ENCODE peak calls at places on chromosome 1, in ten cellular contexts. One of them, this sample, is unnamed.

GRCh38 chr1:211514030-211514754 is 22.2 kb upstream of the RD3 start:
- DNase-seq in brain microvascular endothelial cell: peak
- DNase-seq in fibroblast of mammary gland: peak
- DNase-seq in IMR-90: peak
- DNase-seq in spleen: peak
- DNase-seq in OCI-LY7: peak
- DNase-seq in kidney epithelial cell: peak
- DNase-seq in pancreas: peak
- DNase-seq in epithelial cell of esophagus: peak
- DNase-seq in astrocyte of the spinal cord: peak
- DNase-seq in this sample: peak

GRCh38 chr1:11321656-11322491 is 48.9 kb downstream of the UBIAD1 start:
- DNase-seq in brain microvascular endothelial cell: no peak
- DNase-seq in fibroblast of mammary gland: no peak
- DNase-seq in IMR-90: no peak
- DNase-seq in spleen: no peak
- DNase-seq in OCI-LY7: no peak
- DNase-seq in kidney epithelial cell: no peak
- DNase-seq in pancreas: no peak
- DNase-seq in epithelial cell of esophagus: peak
- DNase-seq in astrocyte of the spinal cord: no peak
- DNase-seq in this sample: no peak

GRCh38 chr1:203100163-203100867 is 14.5 kb upstream of the MYOG start:
- DNase-seq in brain microvascular endothelial cell: no peak
- DNase-seq in fibroblast of mammary gland: no peak
- DNase-seq in IMR-90: no peak
- DNase-seq in spleen: no peak
- DNase-seq in OCI-LY7: no peak
- DNase-seq in kidney epithelial cell: no peak
- DNase-seq in pancreas: no peak
- DNase-seq in epithelial cell of esophagus: peak
- DNase-seq in astrocyte of the spinal cord: no peak
- DNase-seq in this sample: no peak

GRCh38 chr1:234737915-234738314 is 127.9 kb upstream of the IRF2BP2 start:
- DNase-seq in brain microvascular endothelial cell: no peak
- DNase-seq in fibroblast of mammary gland: no peak
- DNase-seq in IMR-90: no peak
- DNase-seq in spleen: no peak
- DNase-seq in OCI-LY7: no peak
- DNase-seq in kidney epithelial cell: no peak
- DNase-seq in pancreas: no peak
- DNase-seq in epithelial cell of esophagus: no peak
- DNase-seq in astrocyte of the spinal cord: no peak
- DNase-seq in this sample: no peak

GRCh38 chr1:34825455-34826081 is 32.8 kb downstream of the GJA4 start:
- DNase-seq in brain microvascular endothelial cell: no peak
- DNase-seq in fibroblast of mammary gland: no peak
- DNase-seq in IMR-90: no peak
- DNase-seq in spleen: no peak
- DNase-seq in OCI-LY7: no peak
- DNase-seq in kidney epithelial cell: no peak
- DNase-seq in pancreas: peak
- DNase-seq in epithelial cell of esophagus: no peak
- DNase-seq in astrocyte of the spinal cord: no peak
- DNase-seq in this sample: no peak

GRCh38 chr1:243748706-243749283 is 101.2 kb downstream of the AKT3 start:
- DNase-seq in brain microvascular endothelial cell: peak
- DNase-seq in fibroblast of mammary gland: peak
- DNase-seq in IMR-90: peak
- DNase-seq in spleen: no peak
- DNase-seq in OCI-LY7: peak
- DNase-seq in kidney epithelial cell: peak
- DNase-seq in pancreas: no peak
- DNase-seq in epithelial cell of esophagus: peak
- DNase-seq in astrocyte of the spinal cord: peak
- DNase-seq in this sample: no peak

GRCh38 chr1:84433253-84434080 is 35.2 kb downstream of the DNASE2B start:
- DNase-seq in brain microvascular endothelial cell: peak
- DNase-seq in fibroblast of mammary gland: peak
- DNase-seq in IMR-90: peak
- DNase-seq in spleen: no peak
- DNase-seq in OCI-LY7: peak
- DNase-seq in kidney epithelial cell: peak
- DNase-seq in pancreas: peak
- DNase-seq in epithelial cell of esophagus: peak
- DNase-seq in astrocyte of the spinal cord: peak
- DNase-seq in this sample: peak

GRCh38 chr1:32900956-32901822 is at the start of gene TMEM54:
- DNase-seq in brain microvascular endothelial cell: no peak
- DNase-seq in fibroblast of mammary gland: peak
- DNase-seq in IMR-90: peak
- DNase-seq in spleen: peak
- DNase-seq in OCI-LY7: peak
- DNase-seq in kidney epithelial cell: no peak
- DNase-seq in pancreas: peak
- DNase-seq in epithelial cell of esophagus: peak
- DNase-seq in astrocyte of the spinal cord: no peak
- DNase-seq in this sample: no peak

GRCh38 chr1:204889681-204890373 is 19.2 kb downstream of the NFASC start:
- DNase-seq in brain microvascular endothelial cell: no peak
- DNase-seq in fibroblast of mammary gland: peak
- DNase-seq in IMR-90: no peak
- DNase-seq in spleen: no peak
- DNase-seq in OCI-LY7: no peak
- DNase-seq in kidney epithelial cell: no peak
- DNase-seq in pancreas: no peak
- DNase-seq in epithelial cell of esophagus: no peak
- DNase-seq in astrocyte of the spinal cord: no peak
- DNase-seq in this sample: no peak

GRCh38 chr1:240765732-240766363 is 153.9 kb upstream of the GREM2 start:
- DNase-seq in brain microvascular endothelial cell: peak
- DNase-seq in fibroblast of mammary gland: peak
- DNase-seq in IMR-90: peak
- DNase-seq in spleen: no peak
- DNase-seq in OCI-LY7: no peak
- DNase-seq in kidney epithelial cell: peak
- DNase-seq in pancreas: no peak
- DNase-seq in epithelial cell of esophagus: peak
- DNase-seq in astrocyte of the spinal cord: peak
- DNase-seq in this sample: no peak

GRCh38 chr1:55329826-55330432 is 114.8 kb upstream of the USP24 start:
- DNase-seq in brain microvascular endothelial cell: no peak
- DNase-seq in fibroblast of mammary gland: no peak
- DNase-seq in IMR-90: no peak
- DNase-seq in spleen: no peak
- DNase-seq in OCI-LY7: no peak
- DNase-seq in kidney epithelial cell: no peak
- DNase-seq in pancreas: no peak
- DNase-seq in epithelial cell of esophagus: no peak
- DNase-seq in astrocyte of the spinal cord: no peak
- DNase-seq in this sample: no peak

GRCh38 chr1:231122143-231122542 is 39.7 kb upstream of the TRIM67 start:
- DNase-seq in brain microvascular endothelial cell: no peak
- DNase-seq in fibroblast of mammary gland: no peak
- DNase-seq in IMR-90: no peak
- DNase-seq in spleen: no peak
- DNase-seq in OCI-LY7: no peak
- DNase-seq in kidney epithelial cell: no peak
- DNase-seq in pancreas: no peak
- DNase-seq in epithelial cell of esophagus: no peak
- DNase-seq in astrocyte of the spinal cord: no peak
- DNase-seq in this sample: no peak

GRCh38 chr1:91502138-91502881 is 1.7 kb downstream of the CDC7 start:
- DNase-seq in brain microvascular endothelial cell: no peak
- DNase-seq in fibroblast of mammary gland: no peak
- DNase-seq in IMR-90: no peak
- DNase-seq in spleen: no peak
- DNase-seq in OCI-LY7: peak
- DNase-seq in kidney epithelial cell: no peak
- DNase-seq in pancreas: no peak
- DNase-seq in epithelial cell of esophagus: no peak
- DNase-seq in astrocyte of the spinal cord: no peak
- DNase-seq in this sample: no peak
- H3K4me3 ChIP-seq in brain microvascular endothelial cell: peak
- H3K4me3 ChIP-seq in fibroblast of mammary gland: peak
- H3K4me3 ChIP-seq in IMR-90: no peak
- H3K4me3 ChIP-seq in spleen: no peak
- H3K4me3 ChIP-seq in OCI-LY7: peak
- H3K4me3 ChIP-seq in kidney epithelial cell: peak
- H3K4me3 ChIP-seq in pancreas: no peak
- H3K4me3 ChIP-seq in epithelial cell of esophagus: peak
- H3K4me3 ChIP-seq in astrocyte of the spinal cord: peak
- H3K4me3 ChIP-seq in this sample: peak

GRCh38 chr1:59434336-59434735 is 137.4 kb downstream of the FGGY start:
- DNase-seq in brain microvascular endothelial cell: no peak
- DNase-seq in fibroblast of mammary gland: no peak
- DNase-seq in IMR-90: no peak
- DNase-seq in spleen: no peak
- DNase-seq in OCI-LY7: no peak
- DNase-seq in kidney epithelial cell: no peak
- DNase-seq in pancreas: no peak
- DNase-seq in epithelial cell of esophagus: peak
- DNase-seq in astrocyte of the spinal cord: no peak
- DNase-seq in this sample: no peak
- TF ChIP-seq CTCF in brain microvascular endothelial cell: no peak
- TF ChIP-seq CTCF in fibroblast of mammary gland: no peak
- TF ChIP-seq CTCF in IMR-90: no peak
- TF ChIP-seq CTCF in spleen: no peak
- TF ChIP-seq CTCF in OCI-LY7: no peak
- TF ChIP-seq CTCF in kidney epithelial cell: no peak
- TF ChIP-seq CTCF in pancreas: no peak
- TF ChIP-seq CTCF in epithelial cell of esophagus: no peak
- TF ChIP-seq CTCF in astrocyte of the spinal cord: no peak
- TF ChIP-seq CTCF in this sample: no peak

DNA sequence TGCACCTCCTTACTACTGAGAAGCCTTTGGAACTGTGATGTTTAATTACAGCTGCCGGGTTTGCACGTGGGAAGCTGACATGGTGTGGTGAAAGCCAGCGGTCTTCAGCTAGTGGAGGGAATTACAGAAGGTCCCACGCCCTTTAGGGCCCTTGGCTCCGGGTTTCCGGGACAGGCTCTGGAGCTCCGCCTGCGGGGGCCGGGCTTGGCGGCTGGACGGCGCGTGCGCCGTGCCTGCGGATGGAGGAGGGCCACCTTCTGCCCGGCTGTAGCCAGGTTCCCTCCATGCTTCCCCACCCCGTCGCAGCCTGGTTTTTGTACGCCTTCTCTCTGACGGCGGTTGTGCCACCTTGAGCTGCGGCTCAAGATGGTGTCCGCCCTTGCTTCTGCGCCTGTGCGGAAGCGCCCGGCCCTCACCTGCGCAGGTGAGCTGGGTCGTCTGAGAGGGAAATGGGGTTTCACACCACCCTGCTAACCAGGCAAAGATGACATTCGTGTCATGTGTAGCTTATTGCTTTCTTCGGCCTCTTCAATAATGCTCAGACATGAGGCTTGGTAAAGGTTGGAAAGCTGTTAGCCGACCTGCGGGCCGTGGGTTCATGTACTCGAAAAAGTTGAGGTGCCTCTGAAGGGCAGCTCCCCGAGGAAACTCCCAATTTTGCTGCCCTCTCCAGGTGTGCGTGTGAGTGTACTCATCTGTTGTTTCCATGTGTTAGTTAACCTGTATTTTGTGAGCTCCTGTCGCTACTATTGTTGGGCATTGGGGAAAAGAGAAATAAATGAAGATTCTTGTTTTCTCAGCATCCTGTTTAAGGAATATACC is 36.6 kb upstream of the OPRD1 start:
- DNase-seq in brain microvascular endothelial cell: peak
- DNase-seq in fibroblast of mammary gland: peak
- DNase-seq in IMR-90: peak
- DNase-seq in spleen: peak
- DNase-seq in OCI-LY7: no peak
- DNase-seq in kidney epithelial cell: no peak
- DNase-seq in pancreas: peak
- DNase-seq in epithelial cell of esophagus: peak
- DNase-seq in astrocyte of the spinal cord: peak
- DNase-seq in this sample: peak
- H3K4me3 ChIP-seq in brain microvascular endothelial cell: peak
- H3K4me3 ChIP-seq in fibroblast of mammary gland: peak
- H3K4me3 ChIP-seq in IMR-90: no peak
- H3K4me3 ChIP-seq in spleen: peak
- H3K4me3 ChIP-seq in OCI-LY7: no peak
- H3K4me3 ChIP-seq in kidney epithelial cell: peak
- H3K4me3 ChIP-seq in pancreas: peak
- H3K4me3 ChIP-seq in epithelial cell of esophagus: peak
- H3K4me3 ChIP-seq in astrocyte of the spinal cord: peak
- H3K4me3 ChIP-seq in this sample: peak

DNA sequence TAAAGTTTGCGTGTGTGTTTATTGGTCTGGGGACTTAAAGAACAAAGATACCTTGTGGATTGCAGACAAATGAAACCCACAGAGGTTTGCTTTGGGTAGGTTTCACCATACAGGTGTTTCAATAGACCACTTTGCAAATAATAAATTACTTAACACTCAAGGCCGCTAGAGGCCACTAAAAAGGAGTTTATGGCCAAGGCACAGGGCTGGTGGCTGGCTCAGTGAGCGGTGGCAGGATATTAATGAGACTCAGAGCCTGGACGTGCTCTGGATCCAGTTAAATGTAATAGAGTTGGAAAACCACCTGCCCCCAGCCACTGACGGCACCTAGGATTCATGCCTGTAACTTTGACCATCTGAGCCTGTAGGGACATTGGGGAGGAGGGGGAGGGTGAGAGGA is 44.5 kb downstream of the LRRC38 start:
- DNase-seq in brain microvascular endothelial cell: no peak
- DNase-seq in fibroblast of mammary gland: no peak
- DNase-seq in IMR-90: no peak
- DNase-seq in spleen: no peak
- DNase-seq in OCI-LY7: peak
- DNase-seq in kidney epithelial cell: no peak
- DNase-seq in pancreas: no peak
- DNase-seq in epithelial cell of esophagus: peak
- DNase-seq in astrocyte of the spinal cord: no peak
- DNase-seq in this sample: no peak
- TF ChIP-seq CTCF in brain microvascular endothelial cell: no peak
- TF ChIP-seq CTCF in fibroblast of mammary gland: no peak
- TF ChIP-seq CTCF in IMR-90: no peak
- TF ChIP-seq CTCF in spleen: no peak
- TF ChIP-seq CTCF in OCI-LY7: peak
- TF ChIP-seq CTCF in kidney epithelial cell: peak
- TF ChIP-seq CTCF in pancreas: no peak
- TF ChIP-seq CTCF in epithelial cell of esophagus: no peak
- TF ChIP-seq CTCF in astrocyte of the spinal cord: no peak
- TF ChIP-seq CTCF in this sample: peak